ENCODE peak calls at places on chromosomes 6 and 20, in four cellular contexts. E, H, A and V are unnamed samples.
A peak's percentile ranks its signal among the peaks of the same experiment; 100 is the strongest.

GRCh38 chr6:166512567-166512966 is 73.9 kb downstream of the RAMACL start:
- DNase-seq in E (no peak), H (no peak), A (no peak), V (no peak)

GRCh38 chr6:119353696-119354095 is 4.1 kb upstream of the MAN1A1 start:
- DNase-seq in H (no peak), E (peak; percentile 28), A (no peak), V (no peak)

GRCh38 chr6:71383891-71384489 is 95.4 kb downstream of the OGFRL1 start:
- DNase-seq in A (no peak), E (peak; percentile 84), H (no peak), V (no peak)

GRCh38 chr6:16374796-16375195 is 136.4 kb downstream of the GMPR start:
- DNase-seq in H (no peak), E (no peak), A (no peak), V (no peak)

GRCh38 chr6:158666637-158667359 is 16.9 kb downstream of the SYTL3 start:
- DNase-seq in E (no peak), A (no peak), H (no peak), V (no peak)

GRCh38 chr6:1763411-1763810 is 153.7 kb downstream of the FOXC1 start:
- DNase-seq in H (no peak), A (no peak), E (no peak), V (no peak)

GRCh38 chr6:33194431-33194979 is 2.2 kb upstream of the COL11A2 start:
- DNase-seq in A (no peak), E (no peak), H (no peak), V (no peak)

GRCh38 chr20:33423141-33423834 is 20.3 kb downstream of the SNTA1 start:
- DNase-seq in H (peak; percentile 89), A (no peak), E (no peak), V (peak; percentile 55)

GRCh38 chr6:29696147-29697129 is 15.5 kb upstream of the ZFP57 start:
- DNase-seq in E (no peak), A (peak; percentile 63), H (no peak), V (no peak)

GRCh38 chr6:144528605-144529425 is 243.7 kb downstream of the UTRN start:
- DNase-seq in E (no peak), H (no peak), A (peak; percentile 62), V (no peak)

GRCh38 chr6:129623008-129623732 is 86.8 kb downstream of the ARHGAP18 start:
- DNase-seq in E (peak; percentile 65), A (no peak), H (no peak), V (no peak)

GRCh38 chr6:88650029-88650619 is 313.3 kb downstream of the RNGTT start:
- DNase-seq in E (no peak), A (no peak), H (no peak), V (no peak)

GRCh38 chr6:91754691-91755090 is 1167.8 kb upstream of the MAP3K7 start:
- DNase-seq in H (no peak), E (no peak), A (no peak), V (no peak)

GRCh38 chr6:126553856-126554255 is 213.9 kb downstream of the CENPW start:
- DNase-seq in H (no peak), A (no peak), E (no peak), V (no peak)

GRCh38 chr6:152112503-152113261 is 305.2 kb downstream of the ESR1 start:
- DNase-seq in H (peak; percentile 75), E (peak; percentile 66), A (no peak), V (no peak)

GRCh38 chr6:151022492-151022891 is 157.0 kb downstream of the MTHFD1L start:
- DNase-seq in E (no peak), A (no peak), H (no peak), V (no peak)

GRCh38 chr6:56798163-56798562 is 155.5 kb upstream of the DST start:
- DNase-seq in E (no peak), A (no peak), H (no peak), V (no peak)

GRCh38 chr6:152529364-152529763 is 107.8 kb downstream of the SYNE1 start:
- DNase-seq in A (no peak), H (no peak), E (no peak), V (no peak)

GRCh38 chr6:130749402-130749801 is 77.8 kb upstream of the SMLR1 start:
- DNase-seq in A (peak; percentile 33), H (no peak), E (no peak), V (no peak)

GRCh38 chr20:63690898-63691710 is 5.3 kb upstream of the TNFRSF6B start:
- DNase-seq in A (no peak), E (no peak), H (no peak), V (no peak)

GRCh38 chr6:83055366-83055964 is 10.2 kb downstream of the UBE3D start:
- DNase-seq in E (peak; percentile 45), A (peak; percentile 40), H (no peak), V (peak; percentile 32)

GRCh38 chr20:23326774-23327173 is 23.8 kb upstream of the NXT1 start:
- DNase-seq in A (no peak), H (no peak), E (no peak), V (no peak)

GRCh38 chr20:63071541-63072181 is 64.9 kb upstream of the BHLHE23 start:
- DNase-seq in E (no peak), A (peak; percentile 92), H (no peak), V (no peak)

GRCh38 chr6:30610065-30610464 is 7.0 kb downstream of the PPP1R10 start:
- DNase-seq in H (no peak), A (no peak), E (no peak), V (no peak)

GRCh38 chr20:4375881-4376280 is 345.8 kb upstream of the PRND start:
- DNase-seq in E (no peak), H (no peak), A (no peak), V (no peak)

GRCh38 chr6:129212081-129212480 is 329.1 kb downstream of the LAMA2 start:
- DNase-seq in H (no peak), A (no peak), E (no peak), V (no peak)

GRCh38 chr6:166588691-166589333 is 2.3 kb upstream of the RAMACL start:
- DNase-seq in H (no peak), A (peak; percentile 61), E (no peak), V (no peak)

GRCh38 chr6:7684843-7685242 is 41.1 kb upstream of the BMP6 start:
- DNase-seq in A (peak; percentile 82), E (no peak), H (no peak), V (no peak)

GRCh38 chr6:36154286-36154685 is 24.0 kb downstream of the MAPK13 start:
- DNase-seq in H (no peak), A (no peak), E (no peak), V (no peak)

GRCh38 chr20:37800618-37801017 is 102.3 kb upstream of the VSTM2L start:
- DNase-seq in A (no peak), H (no peak), E (no peak), V (no peak)

GRCh38 chr6:308307-308706 is 16.0 kb downstream of the DUSP22 start:
- DNase-seq in A (no peak), H (no peak), E (no peak), V (no peak)

GRCh38 chr6:132021552-132022375 is 70.6 kb upstream of the CCN2 start:
- DNase-seq in H (no peak), E (no peak), A (no peak), V (no peak)

GRCh38 chr6:42227173-42227850 is 9.7 kb upstream of the MRPS10 start:
- DNase-seq in H (no peak), E (no peak), A (no peak), V (no peak)
- H3K27ac ChIP-seq in H (no peak overlapping the region), E (no peak overlapping the region), A (no peak overlapping the region), V (no peak overlapping the region)

DNA sequence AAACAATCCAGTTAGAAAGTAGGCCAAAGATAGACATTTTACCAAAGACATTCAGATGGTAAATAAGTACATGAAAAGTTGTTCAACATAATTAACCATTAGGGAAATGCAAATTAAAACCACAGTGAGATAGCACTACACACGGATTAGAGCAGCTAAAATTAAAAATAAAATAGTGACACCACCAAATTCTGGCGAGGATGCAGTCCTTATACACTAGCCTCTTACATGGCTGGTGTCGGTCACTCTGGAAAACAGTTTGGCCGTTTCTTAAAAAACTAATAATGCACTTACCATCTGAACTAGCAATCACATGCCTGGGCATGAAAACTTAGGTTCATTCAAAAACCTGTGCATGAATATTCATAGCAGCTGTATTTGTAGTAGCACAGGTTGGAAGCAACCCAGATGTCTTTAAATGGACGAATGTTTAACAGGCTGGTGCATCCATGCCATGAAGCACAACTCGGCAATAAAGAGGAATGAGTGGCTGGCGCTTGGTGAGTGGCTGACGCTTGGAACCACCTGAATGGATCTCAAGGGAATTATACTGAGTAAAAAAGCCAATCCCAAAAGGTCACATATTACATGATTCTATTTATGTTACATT is 77.0 kb downstream of the FAM120B start:
- DNase-seq in E (no peak), A (no peak), H (no peak), V (no peak)
- H3K4me1 ChIP-seq in E (peaks cover 2% of the 10 kb centered on the region), A (no peaks in the 10 kb centered on the region), H (peaks cover 2% of the 10 kb centered on the region), V (no peaks in the 10 kb centered on the region)

GRCh38 chr20:13525225-13525940 is 113.3 kb downstream of the TASP1 start:
- DNase-seq in H (no peak), A (no peak), E (peak; percentile 57), V (no peak)
- H3K27ac ChIP-seq in H (no peak overlapping the region), A (no peak overlapping the region), E (peak overlapping the region; percentile 34), V (no peak overlapping the region)

DNA sequence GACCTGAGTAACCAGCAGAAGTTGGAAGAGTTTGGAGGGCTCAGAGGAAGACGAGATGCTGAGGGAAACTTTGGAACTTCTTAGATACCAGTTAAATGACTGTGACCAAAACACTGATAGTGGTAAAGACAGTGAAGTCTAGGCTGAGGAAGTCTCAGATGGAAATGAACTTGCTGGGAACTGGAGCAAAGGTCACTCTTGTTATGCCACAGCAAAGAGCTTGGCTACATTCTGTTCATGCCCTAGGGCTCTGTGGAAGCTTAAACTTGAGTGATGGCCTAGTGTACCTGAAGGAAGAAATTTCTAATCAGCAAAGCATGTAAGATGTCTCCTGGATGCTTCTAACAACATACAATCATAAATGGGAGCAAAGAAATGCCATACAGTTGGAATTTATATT is 24.7 kb downstream of the WDR27 start:
- DNase-seq in A (no peak), E (no peak), H (no peak), V (no peak)
- H3K4me1 ChIP-seq in A (no peaks in the 10 kb centered on the region), E (no peaks in the 10 kb centered on the region), H (no peaks in the 10 kb centered on the region), V (no peaks in the 10 kb centered on the region)

DNA sequence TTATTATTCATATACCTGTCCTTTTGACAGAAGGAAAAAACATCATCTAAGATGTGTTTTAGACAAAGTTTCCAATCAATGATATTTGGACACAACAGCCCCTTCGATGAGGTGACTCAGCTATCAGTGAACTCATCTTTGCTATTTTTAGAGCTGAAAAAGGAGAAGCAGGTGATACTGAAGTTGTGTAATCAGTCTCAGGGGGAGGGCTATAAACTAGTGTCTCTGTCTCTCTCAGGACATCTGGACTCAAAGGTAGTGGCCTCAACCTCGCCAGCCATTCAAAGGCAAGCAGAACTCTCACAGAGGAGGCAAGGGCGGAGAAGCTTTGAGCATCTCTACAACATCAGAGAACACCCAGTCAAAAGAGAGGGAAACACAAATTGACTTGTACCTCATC is 135.4 kb downstream of the BFSP1 start:
- DNase-seq in E (no peak), A (no peak), H (no peak), V (no peak)
- H3K27ac ChIP-seq in E (no peak overlapping the region), A (no peak overlapping the region), H (no peak overlapping the region), V (no peak overlapping the region)

GRCh38 chr6:169799474-169799926 is 48.1 kb downstream of the ERMARD start:
- DNase-seq in E (no peak), H (no peak), A (no peak), V (no peak)
- H3K4me1 ChIP-seq in E (no peaks in the 10 kb centered on the region), H (no peaks in the 10 kb centered on the region), A (no peaks in the 10 kb centered on the region), V (no peaks in the 10 kb centered on the region)